ENCODE peak calls at places on chromosomes 16 and 17, in six cellular contexts. R is HepG2, V is GM23338, A is SK-N-SH, O is A549, F is K562. X is an unnamed sample.

GRCh38 chr17:79651266-79651665 is 40.4 kb upstream of the RBFOX3 start:
- DNase-seq in R (no peak), V (no peak), O (no peak), F (no peak), A (peak), X (no peak)

GRCh38 chr17:79892457-79893236 is 53.4 kb upstream of the CBX4 start:
- DNase-seq in V (no peak), A (no peak), O (no peak), R (no peak), F (no peak), X (no peak)

GRCh38 chr17:68771867-68772515 is 170.8 kb upstream of the FAM20A start:
- DNase-seq in F (peak), R (peak), O (peak), V (peak), A (peak), X (peak)

GRCh38 chr16:19071811-19072777 is 4.7 kb downstream of the COQ7 start:
- DNase-seq in O (peak), V (peak), F (peak), R (peak), A (peak), X (peak)

GRCh38 chr17:27577124-27577761 is 53.7 kb upstream of the LGALS9 start:
- DNase-seq in R (no peak), V (no peak), A (peak), O (no peak), F (peak), X (no peak)

GRCh38 chr16:56355221-56355620 is 70.1 kb downstream of the AMFR start:
- DNase-seq in R (no peak), A (peak), O (no peak), F (no peak), V (peak), X (no peak)

GRCh38 chr16:89052824-89053724 is 40.6 kb upstream of the ACSF3 start:
- DNase-seq in O (peak), F (peak), R (peak), V (no peak), A (peak), X (peak)

GRCh38 chr16:5377280-5377898 is 279.8 kb upstream of the EEF2KMT start:
- DNase-seq in F (no peak), O (no peak), A (no peak), R (no peak), V (no peak), X (no peak)

GRCh38 chr16:81238296-81239011 is at the start of gene BCO1:
- DNase-seq in R (peak), O (peak), F (no peak), V (peak), A (no peak), X (no peak)

GRCh38 chr16:20918486-20919239 is 18.1 kb downstream of the LYRM1 start:
- DNase-seq in A (no peak), O (no peak), F (peak), R (no peak), V (no peak), X (no peak)

GRCh38 chr17:1907818-1908698 is 78.3 kb downstream of the RPA1 start:
- DNase-seq in F (no peak), R (no peak), A (no peak), O (no peak), V (peak), X (no peak)

GRCh38 chr16:21218135-21218534 is 6.8 kb upstream of the ZP2 start:
- DNase-seq in V (no peak), A (no peak), O (no peak), R (peak), F (no peak), X (peak)

GRCh38 chr16:117381-118365 is 20.8 kb downstream of the NPRL3 start:
- DNase-seq in A (peak), F (peak), O (peak), V (peak), R (peak), X (peak)

GRCh38 chr17:51119415-51120356 is 982 bp downstream of the SPAG9 start:
- DNase-seq in R (peak), O (peak), V (peak), F (no peak), A (peak), X (peak)

GRCh38 chr16:15440852-15441251 is 6.5 kb downstream of the BMERB1 start:
- DNase-seq in R (no peak), V (no peak), O (peak), F (no peak), A (no peak), X (no peak)

GRCh38 chr16:66621973-66622372 is 17.5 kb downstream of the CMTM3 start:
- DNase-seq in R (no peak), V (no peak), A (no peak), F (no peak), O (no peak), X (no peak)

GRCh38 chr17:77741109-77741508 is 217.4 kb upstream of the TNRC6C start:
- DNase-seq in A (no peak), F (peak), V (peak), O (no peak), R (no peak), X (no peak)

GRCh38 chr17:237406-237955 is 56.0 kb upstream of the DOC2B start:
- DNase-seq in O (no peak), R (no peak), F (no peak), A (no peak), V (peak), X (no peak)

GRCh38 chr17:17142556-17142955 is 63.6 kb downstream of the PLD6 start:
- DNase-seq in V (no peak), O (no peak), A (no peak), F (no peak), R (no peak), X (no peak)

GRCh38 chr17:67765623-67766022 is 47.9 kb downstream of the NOL11 start:
- DNase-seq in A (no peak), R (no peak), O (no peak), V (no peak), F (peak), X (no peak)

GRCh38 chr17:44556854-44557606 is at the start of gene FZD2:
- DNase-seq in R (peak), F (peak), O (peak), A (peak), V (peak), X (peak)

GRCh38 chr16:27980919-27981670 is 82.4 kb downstream of the GSG1L start:
- DNase-seq in O (no peak), F (no peak), A (peak), V (no peak), R (no peak), X (no peak)

GRCh38 chr17:29731589-29731929 is 108.8 kb upstream of the CORO6 start:
- DNase-seq in R (no peak), O (no peak), A (no peak), F (no peak), V (no peak), X (no peak)

GRCh38 chr17:48047113-48047740 is 932 bp upstream of the NFE2L1 start:
- DNase-seq in R (no peak), F (no peak), A (no peak), O (no peak), V (peak), X (no peak)

GRCh38 chr17:1512351-1512750 is 4.1 kb downstream of the INPP5K start:
- DNase-seq in F (no peak), A (no peak), O (no peak), R (no peak), V (no peak), X (no peak)

GRCh38 chr16:57809843-57810196 is 7.5 kb upstream of the KIFC3 start:
- DNase-seq in O (no peak), R (no peak), A (no peak), V (no peak), F (no peak), X (no peak)

GRCh38 chr17:63998050-63998720 is at the start of gene PRR29:
- DNase-seq in F (peak), A (peak), O (peak), R (peak), V (peak), X (peak)

GRCh38 chr16:57945740-57946138 is 25.2 kb downstream of the CNGB1 start:
- DNase-seq in O (no peak), A (no peak), R (peak), F (peak), V (peak), X (no peak)

GRCh38 chr16:68590201-68590994 is 51.3 kb downstream of the ZFP90 start:
- DNase-seq in O (peak), V (peak), F (peak), R (peak), A (peak), X (peak)

GRCh38 chr17:149897-150575 is 12.7 kb downstream of the SCGB1C2 start:
- DNase-seq in R (no peak), O (no peak), A (no peak), F (peak), V (no peak), X (no peak)

DNA sequence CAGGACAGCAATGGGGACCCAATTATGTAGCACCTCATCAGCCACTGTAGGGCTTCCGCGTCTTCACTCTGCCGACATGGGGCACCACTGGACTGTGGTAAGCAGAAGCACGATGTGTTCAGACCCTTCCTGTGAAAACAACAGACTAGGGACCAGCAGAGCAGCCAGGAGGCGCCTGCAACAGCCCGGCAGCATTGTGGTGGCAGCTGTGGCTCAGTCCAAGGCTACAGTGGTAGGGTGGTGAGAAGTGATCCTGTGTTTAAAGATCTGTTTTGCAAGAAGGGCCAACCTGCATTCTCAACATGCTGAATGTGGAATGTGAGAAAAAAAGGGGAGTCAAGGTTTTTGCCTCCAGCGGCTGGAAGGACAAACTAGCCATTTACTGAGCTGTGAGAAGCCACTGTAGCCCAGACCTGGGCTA is 80.8 kb downstream of the GAS7 start:
- DNase-seq in V (peak), F (no peak), A (no peak), O (no peak), R (peak), X (peak)
- TF ChIP-seq REST in V (no peak), F (no peak), A (no peak), O (no peak), R (no peak), X (no peak)

DNA sequence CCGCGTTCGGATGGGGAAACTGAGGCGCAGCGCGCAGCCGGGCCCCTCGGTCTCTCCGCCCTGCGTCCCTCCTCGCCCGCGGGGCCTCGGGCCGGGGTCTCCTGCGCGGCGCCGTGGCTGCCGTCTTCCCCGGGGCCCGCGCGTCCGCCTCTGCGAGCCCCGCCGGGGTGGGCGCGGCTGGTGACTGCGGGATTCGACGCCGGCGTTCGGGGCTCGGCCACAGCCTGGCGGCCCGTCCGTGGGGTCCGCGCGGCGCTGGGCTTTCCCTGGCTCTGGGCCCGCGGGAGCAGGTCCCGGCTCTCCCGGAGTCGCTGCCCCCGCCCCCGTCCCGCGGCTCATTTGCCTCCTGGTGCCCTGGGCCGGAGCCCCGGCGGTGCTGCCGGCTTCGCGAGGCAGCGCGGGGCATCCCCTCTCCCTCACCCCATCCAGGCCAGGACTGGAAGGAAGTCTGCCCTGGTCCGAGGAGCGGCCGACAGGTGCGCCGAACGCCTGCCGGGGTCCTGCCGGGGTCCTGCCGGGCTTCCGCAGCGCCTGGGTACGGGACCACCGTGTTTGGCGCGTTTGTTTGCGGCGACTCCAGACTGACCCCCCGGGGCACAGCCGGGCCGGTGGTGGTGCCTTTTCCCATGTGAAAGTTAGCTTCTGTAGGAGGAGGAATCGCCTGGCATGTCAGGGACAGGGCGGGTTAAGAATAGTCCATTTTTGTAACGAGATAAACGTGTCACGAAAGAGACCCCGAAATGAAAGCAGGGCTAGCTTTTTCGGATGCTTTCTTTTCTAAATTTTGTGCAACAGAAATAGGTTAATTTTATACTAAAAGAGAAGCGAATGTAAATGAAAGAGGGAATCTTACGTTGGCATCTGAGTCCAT is 671 bp downstream of the CHMP6 start:
- DNase-seq in V (peak), A (peak), R (no peak), O (no peak), F (no peak), X (no peak)
- TF ChIP-seq REST in V (no peak), A (no peak), R (no peak), O (no peak), F (no peak), X (no peak)

DNA sequence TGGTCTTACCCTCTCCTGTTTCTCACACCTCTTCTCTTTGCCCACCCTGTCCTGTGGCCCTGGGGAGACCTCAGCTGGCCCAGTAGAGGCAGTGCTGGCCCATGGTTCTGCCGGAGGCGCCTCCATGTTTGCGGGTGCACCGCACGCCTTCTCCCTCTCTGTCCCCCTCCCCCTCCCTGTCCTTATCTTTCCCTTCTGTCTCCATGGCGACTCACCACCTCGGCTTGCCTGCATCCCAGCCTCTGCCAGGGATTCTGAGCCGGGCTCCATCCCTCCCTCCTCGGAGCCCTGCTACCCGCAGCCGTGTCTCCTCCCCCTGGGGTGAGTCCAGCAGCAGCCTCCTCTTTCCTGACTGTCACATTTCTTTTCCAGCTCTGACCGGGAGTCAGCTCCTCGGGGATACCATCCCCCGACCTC is at the start of gene RNF112:
- DNase-seq in F (peak), O (no peak), R (no peak), A (peak), V (peak), X (no peak)
- TF ChIP-seq REST in F (no peak), O (no peak), R (no peak), A (no peak), V (no peak), X (no peak)

DNA sequence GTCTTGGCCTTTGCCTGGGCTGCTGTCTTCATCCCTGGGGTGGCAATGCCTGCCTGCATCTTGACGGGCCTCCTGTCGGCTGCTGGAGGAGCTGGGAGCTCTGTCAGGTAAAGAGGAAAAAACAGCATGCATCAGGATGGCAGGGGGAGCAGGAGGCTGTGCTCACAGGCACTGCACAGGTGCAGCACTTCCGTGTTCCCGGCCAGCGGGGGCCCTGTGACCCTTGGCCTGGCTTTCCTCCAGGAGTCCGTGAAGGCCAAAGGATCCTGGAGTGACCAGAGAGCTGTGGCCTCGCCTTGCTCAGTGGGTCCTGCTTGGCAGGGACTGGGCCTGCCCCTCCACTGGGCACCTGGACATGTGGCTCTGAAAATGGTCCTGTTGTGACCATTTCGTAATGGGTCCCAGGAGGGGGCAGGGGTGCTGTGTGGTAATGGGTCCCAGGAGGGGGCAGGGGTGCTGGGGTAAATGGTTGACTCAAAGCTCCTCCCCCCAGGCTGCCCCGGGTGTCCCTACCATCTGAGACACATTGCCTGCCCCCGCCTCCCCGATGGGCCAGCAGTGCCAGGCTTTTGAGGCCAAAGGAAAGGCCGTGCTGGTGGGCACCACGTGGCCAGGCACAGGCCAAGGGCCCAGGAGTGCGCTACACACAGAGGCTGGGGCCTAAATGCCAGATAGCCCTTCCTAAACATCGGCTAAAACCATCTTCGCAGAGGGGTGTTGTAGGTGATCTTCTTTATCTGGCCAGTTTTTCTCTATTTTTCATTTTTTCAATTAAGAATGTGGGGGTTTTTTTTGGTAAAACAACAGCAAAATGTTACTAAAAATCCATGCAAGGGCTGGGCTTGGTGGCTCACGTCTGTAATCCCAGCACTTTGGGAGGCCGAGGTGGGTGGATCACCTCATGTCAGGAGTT is 4.0 kb upstream of the FASN start:
- DNase-seq in F (no peak), V (no peak), R (peak), O (no peak), A (no peak), X (no peak)
- TF ChIP-seq REST in F (no peak), V (no peak), R (no peak), O (no peak), A (no peak), X (no peak)

DNA sequence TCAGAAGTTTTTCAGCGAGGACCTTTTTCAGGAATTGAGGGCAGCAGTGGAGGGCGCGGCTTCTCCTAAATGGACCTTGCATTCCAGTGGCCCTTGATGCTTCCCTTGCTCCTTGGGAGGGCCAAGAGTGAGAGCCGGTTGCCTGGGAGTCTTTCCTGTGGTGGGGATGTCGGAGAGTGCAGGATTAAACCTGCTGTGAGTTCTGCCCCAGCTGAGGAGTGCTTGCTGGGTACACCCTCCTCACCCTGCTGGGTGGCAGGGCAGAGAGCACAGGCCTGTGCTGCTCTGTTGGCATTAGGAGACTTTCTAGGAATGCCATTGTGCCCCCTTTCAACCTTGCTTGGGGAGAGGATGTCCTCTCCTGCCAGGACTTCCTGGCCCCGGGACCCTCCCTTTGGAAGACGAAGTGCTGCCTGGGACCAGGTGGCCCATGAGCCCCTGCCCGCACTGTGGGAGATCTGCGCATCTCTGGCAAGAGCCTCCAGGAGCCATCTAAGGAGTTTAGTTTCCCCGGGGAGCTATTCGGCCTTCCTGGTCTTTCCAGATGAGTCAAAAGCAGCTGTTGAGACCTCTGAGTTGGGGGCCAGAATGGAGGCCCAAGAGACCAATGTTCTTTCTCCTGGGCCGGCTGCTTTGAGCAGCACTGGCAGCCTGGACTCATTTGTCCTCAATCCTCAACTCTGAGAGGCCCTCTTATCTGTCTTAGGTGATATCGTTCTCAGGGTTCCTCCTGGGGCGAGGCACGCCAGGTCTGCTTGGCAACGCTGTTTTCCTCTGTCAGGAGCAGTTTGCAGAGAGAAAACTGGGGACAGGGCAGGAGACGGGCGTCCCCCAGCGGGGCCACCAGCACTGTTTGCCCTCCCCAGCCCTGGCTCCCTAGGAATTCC is 5.6 kb downstream of the LLGL2 start:
- DNase-seq in A (no peak), F (no peak), O (no peak), V (no peak), R (no peak), X (no peak)
- TF ChIP-seq REST in A (no peak), F (no peak), O (no peak), V (no peak), R (no peak), X (no peak)

GRCh38 chr16:30805370-30806169 is 18.6 kb upstream of the ZNF629 start:
- DNase-seq in A (peak), O (peak), V (peak), F (peak), R (peak), X (no peak)
- TF ChIP-seq REST in A (peak), O (no peak), V (no peak), F (no peak), R (no peak), X (no peak)

X was measured in HL-60.